ENCODE peak calls at places on chromosomes 2 and 18, in six cellular contexts. C, W, U, P, Q and L are unnamed samples. For H3K27me3, the result is how much of the 10 kb centered on the place peaks cover.

GRCh38 chr2:205706769-205707375 is 24.6 kb downstream of the NRP2 start:
- DNase-seq in P (no peak), U (peak), C (no peak), Q (no peak), W (no peak), L (peak)

GRCh38 chr2:222706616-222707015 is 35.2 kb downstream of the MOGAT1 start:
- DNase-seq in Q (no peak), P (no peak), U (no peak), C (no peak), W (no peak), L (no peak)

GRCh38 chr2:197353393-197354168 is 43.0 kb upstream of the ANKRD44 start:
- DNase-seq in P (no peak), U (no peak), W (no peak), C (no peak), Q (no peak), L (no peak)

GRCh38 chr2:70906439-70907018 is 29.2 kb upstream of the ATP6V1B1 start:
- DNase-seq in W (no peak), U (no peak), Q (no peak), P (no peak), C (no peak), L (no peak)

GRCh38 chr18:39624934-39625333 is 2059.3 kb upstream of the CELF4 start:
- DNase-seq in W (no peak), Q (no peak), C (peak), P (no peak), U (no peak), L (no peak)

GRCh38 chr2:240932001-240932723 is 26.0 kb downstream of the CROCC2 start:
- DNase-seq in C (no peak), P (no peak), Q (peak), W (no peak), U (no peak), L (no peak)

GRCh38 chr2:31402388-31402787 is 12.2 kb downstream of the XDH start:
- DNase-seq in C (no peak), W (no peak), P (no peak), Q (no peak), U (no peak), L (no peak)

GRCh38 chr2:23684540-23685176 is 242.3 kb downstream of the ATAD2B start:
- DNase-seq in Q (peak), C (no peak), U (no peak), W (no peak), P (no peak), L (no peak)

GRCh38 chr2:12424219-12424618 is 292.5 kb upstream of the TRIB2 start:
- DNase-seq in Q (no peak), P (no peak), C (no peak), U (no peak), W (no peak), L (no peak)

DNA sequence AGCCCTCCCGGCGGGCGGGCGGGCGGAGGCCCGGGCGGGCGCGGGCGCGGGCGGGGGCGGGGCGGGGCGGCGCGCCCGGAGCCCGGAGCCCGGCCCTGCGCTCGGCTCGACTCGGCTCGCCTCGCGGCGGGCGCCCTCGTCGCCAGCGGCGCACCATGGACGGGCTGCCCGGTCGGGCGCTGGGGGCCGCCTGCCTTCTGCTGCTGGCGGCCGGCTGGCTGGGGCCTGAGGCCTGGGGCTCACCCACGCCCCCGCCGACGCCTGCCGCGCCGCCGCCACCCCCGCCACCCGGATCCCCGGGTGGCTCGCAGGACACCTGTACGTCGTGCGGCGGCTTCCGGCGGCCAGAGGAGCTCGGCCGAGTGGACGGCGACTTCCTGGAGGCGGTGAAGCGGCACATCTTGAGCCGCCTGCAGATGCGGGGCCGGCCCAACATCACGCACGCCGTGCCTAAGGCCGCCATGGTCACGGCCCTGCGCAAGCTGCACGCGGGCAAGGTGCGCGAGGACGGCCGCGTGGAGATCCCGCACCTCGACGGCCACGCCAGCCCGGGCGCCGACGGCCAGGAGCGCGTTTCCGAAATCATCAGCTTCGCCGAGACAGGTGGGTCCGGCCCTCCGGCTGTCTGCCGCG is at the start of gene INHBB:
- DNase-seq in W (no peak), P (no peak), U (no peak), C (no peak), Q (peak), L (no peak)
- H3K27me3 ChIP-seq in W (half or more), P (under half), U (under half), C (half or more), Q (under half), L (under half)

GRCh38 chr2:218832081-218832480 is 478 bp upstream of the PRKAG3 start:
- DNase-seq in P (no peak), C (no peak), W (no peak), Q (no peak), U (no peak), L (no peak)

GRCh38 chr2:218833023-218833609 is 1.5 kb upstream of the PRKAG3 start:
- DNase-seq in W (no peak), U (no peak), Q (no peak), P (no peak), C (no peak), L (no peak)

GRCh38 chr2:218830526-218831306 is 887 bp downstream of the PRKAG3 start:
- DNase-seq in Q (no peak), U (no peak), C (no peak), W (no peak), P (no peak), L (no peak)

GRCh38 chr2:218831378-218831990 is at the start of gene PRKAG3:
- DNase-seq in Q (no peak), P (no peak), C (no peak), U (no peak), W (no peak), L (no peak)

GRCh38 chr2:218832520-218832919 is 917 bp upstream of the PRKAG3 start:
- DNase-seq in Q (no peak), C (no peak), W (no peak), U (no peak), P (no peak), L (no peak)
- TF ChIP-seq GABPA in Q (no peak), C (no peak), W (no peak), U (no peak), P (no peak), L (no peak)

DNA sequence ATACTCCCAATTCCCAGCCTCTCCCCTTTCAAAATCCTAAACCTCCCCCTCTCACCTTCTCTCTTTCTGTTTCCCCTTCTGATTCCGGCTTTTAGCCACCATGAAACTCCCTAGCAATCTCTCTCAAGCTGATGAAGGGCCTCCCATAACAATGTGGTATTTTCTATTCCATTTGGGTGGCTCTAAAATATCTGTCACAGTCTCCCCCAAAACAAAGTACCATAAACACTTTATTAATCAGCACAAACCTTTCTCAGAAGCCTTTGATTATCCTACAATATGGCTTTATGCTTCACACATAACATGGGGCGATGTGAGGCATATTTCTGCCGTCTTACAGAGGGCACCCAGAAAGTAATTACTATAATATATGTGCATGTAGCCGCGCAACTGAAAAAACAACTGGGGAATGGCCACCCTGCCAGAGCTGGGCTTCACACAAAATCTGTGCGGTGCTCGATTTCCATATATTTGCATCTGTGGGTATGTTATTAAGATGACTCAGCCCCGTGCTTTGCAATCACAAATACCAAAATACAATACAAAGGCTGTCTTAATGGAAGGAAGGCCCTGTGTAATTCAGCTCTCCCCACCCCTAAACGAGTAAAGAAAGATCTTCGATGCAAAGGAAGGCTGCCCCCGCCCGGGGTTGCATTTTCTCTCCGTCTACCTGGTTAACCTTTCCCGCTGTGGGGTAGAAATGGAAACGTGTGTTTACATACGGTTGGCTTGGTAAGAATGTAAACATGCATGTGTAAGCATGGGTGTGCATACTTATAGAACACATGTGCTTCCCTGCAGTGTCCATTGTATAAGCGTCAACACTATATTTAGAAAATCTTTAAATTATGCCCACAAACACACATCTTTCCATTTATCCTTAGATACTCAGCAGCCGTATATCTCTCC is 81.4 kb downstream of the CELF4 start:
- DNase-seq in P (no peak), C (peak), W (no peak), U (no peak), Q (no peak), L (no peak)
- H3K27me3 ChIP-seq in P (under half), C (under half), W (under half), U (under half), Q (under half), L (under half)

GRCh38 chr18:830315-830901 is 18.4 kb upstream of the YES1 start:
- DNase-seq in W (no peak), C (no peak), P (peak), U (no peak), Q (no peak), L (peak)

GRCh38 chr18:829432-829831 is 17.4 kb upstream of the YES1 start:
- DNase-seq in W (no peak), Q (no peak), U (no peak), P (no peak), C (no peak), L (no peak)

GRCh38 chr18:833197-833596 is 21.2 kb upstream of the YES1 start:
- DNase-seq in W (no peak), U (no peak), Q (no peak), P (no peak), C (no peak), L (no peak)

GRCh38 chr18:834086-834720 is 22.2 kb upstream of the YES1 start:
- DNase-seq in Q (no peak), W (no peak), P (peak), C (no peak), U (no peak), L (no peak)

DNA sequence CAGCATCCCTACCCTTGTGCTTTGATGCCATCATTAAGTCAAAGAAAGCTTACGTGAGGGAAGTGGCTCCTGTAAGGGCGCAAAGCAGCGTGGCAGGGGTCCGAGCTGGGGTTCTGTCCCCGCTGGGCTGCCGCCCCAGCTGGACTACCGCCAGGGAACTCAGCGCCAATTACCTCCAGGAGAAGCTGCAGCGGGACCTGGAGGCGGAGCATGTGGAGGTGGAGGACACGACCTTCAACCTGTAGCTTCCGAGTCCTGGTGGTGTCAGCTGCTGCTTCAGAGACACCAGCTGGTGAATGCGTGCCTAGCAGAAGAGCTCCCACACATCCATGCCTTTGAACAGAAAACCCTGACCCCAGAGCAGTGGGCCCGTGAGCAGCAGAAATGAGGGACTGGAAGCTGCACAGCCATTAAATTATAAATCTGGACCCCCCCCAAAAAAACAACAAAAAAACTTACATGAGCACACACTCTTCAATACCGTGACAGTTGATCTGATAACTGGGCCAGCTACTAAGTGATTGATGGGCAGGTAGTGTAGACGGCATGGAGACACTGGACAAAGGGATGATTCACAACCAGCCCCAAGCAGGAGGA is 20.1 kb upstream of the YES1 start:
- DNase-seq in Q (no peak), P (peak), W (peak), C (no peak), U (no peak), L (no peak)
- TF ChIP-seq GABPA in Q (no peak), P (no peak), W (no peak), C (no peak), U (no peak), L (no peak)

GRCh38 chr2:190512539-190513095 is 21.9 kb downstream of the NEMP2 start:
- DNase-seq in W (no peak), U (no peak), C (no peak), P (no peak), Q (no peak), L (peak)
- H3K27me3 ChIP-seq in W (under half), U (under half), C (under half), P (under half), Q (under half), L (under half)